ENCODE peak calls at places on chromosomes 16 and 17, in six cellular contexts. D, K, A, U, E and I are unnamed samples.

GRCh38 chr17:80501739-80502577 is 25.6 kb upstream of the NPTX1 start:
- DNase-seq in K (peak; percentile 45), A (no peak), U (no peak), D (peak; percentile 94), E (no peak), I (no peak)

GRCh38 chr17:61325382-61326073 is 74.1 kb upstream of the TBX2 start:
- DNase-seq in K (no peak), U (no peak), A (peak; percentile 30), E (no peak), D (peak; percentile 95), I (no peak)

GRCh38 chr16:7185689-7186088 is 147.0 kb upstream of the RBFOX1 start:
- DNase-seq in E (no peak), U (no peak), A (no peak), D (peak; percentile 3), K (no peak), I (no peak)

GRCh38 chr16:2985457-2985856 is 5.2 kb upstream of the PKMYT1 start:
- DNase-seq in D (no peak), K (no peak), E (no peak), A (no peak), U (no peak), I (no peak)

GRCh38 chr17:17055286-17056166 is 13.3 kb downstream of the MPRIP start:
- DNase-seq in E (no peak), K (peak; percentile 50), U (peak; percentile 80), D (no peak), A (no peak), I (no peak)

GRCh38 chr17:33598795-33599194 is 305.7 kb upstream of the ASIC2 start:
- DNase-seq in A (no peak), E (no peak), U (no peak), D (no peak), K (no peak), I (no peak)

GRCh38 chr17:57391076-57391825 is 134.9 kb downstream of the MSI2 start:
- DNase-seq in U (no peak), K (no peak), D (no peak), E (no peak), A (no peak), I (no peak)

GRCh38 chr16:86093801-86094750 is 195.1 kb downstream of the IRF8 start:
- DNase-seq in D (no peak), U (no peak), K (no peak), E (no peak), A (no peak), I (no peak)

GRCh38 chr17:82113941-82114340 is 15.9 kb upstream of the FASN start:
- DNase-seq in U (no peak), K (no peak), D (no peak), E (no peak), A (no peak), I (no peak)

GRCh38 chr16:11497329-11497805 is 89.4 kb downstream of the LITAF start:
- DNase-seq in D (peak; percentile 62), U (peak; percentile 85), K (peak; percentile 97), A (peak; percentile 80), E (no peak), I (peak; percentile 55)

GRCh38 chr17:39726617-39727016 is 3.7 kb downstream of the MIEN1 start:
- DNase-seq in D (no peak), E (no peak), K (no peak), U (no peak), A (no peak), I (no peak)

GRCh38 chr16:56990407-56991286 is 1.3 kb downstream of the NLRC5 start:
- DNase-seq in K (no peak), A (no peak), U (no peak), D (no peak), E (no peak), I (peak; percentile 6)

GRCh38 chr17:43418441-43419374 is 19.9 kb downstream of the ARL4D start:
- DNase-seq in A (peak; percentile 94), K (peak; percentile 74), E (no peak), D (peak; percentile 96), U (peak; percentile 78), I (peak; percentile 76)

GRCh38 chr16:86227801-86228200 is 282.5 kb upstream of the FOXF1 start:
- DNase-seq in U (no peak), E (no peak), A (peak; percentile 68), D (peak; percentile 34), K (no peak), I (no peak)

GRCh38 chr17:54933921-54934320 is 33.3 kb downstream of the TOM1L1 start:
- DNase-seq in E (no peak), A (no peak), D (no peak), K (no peak), U (no peak), I (no peak)

GRCh38 chr17:2238432-2239169 is 65.0 kb downstream of the SMG6 start:
- DNase-seq in U (no peak), A (no peak), K (no peak), E (no peak), D (no peak), I (no peak)

GRCh38 chr17:39939588-39940419 is 12.3 kb downstream of the LRRC3C start:
- DNase-seq in A (peak; percentile 80), U (peak; percentile 55), D (peak; percentile 90), E (no peak), K (no peak), I (no peak)

GRCh38 chr17:79711715-79712305 is 18.9 kb upstream of the ENPP7 start:
- DNase-seq in D (no peak), A (no peak), K (no peak), U (no peak), E (no peak), I (no peak)

GRCh38 chr16:52613508-52613907 is 66.6 kb upstream of the TOX3 start:
- DNase-seq in E (no peak), D (no peak), A (no peak), U (no peak), K (no peak), I (no peak)

GRCh38 chr16:57632568-57632967 is 4.1 kb downstream of the ADGRG1 start:
- DNase-seq in U (no peak), D (no peak), K (no peak), E (no peak), A (no peak), I (no peak)